ENCODE peak calls at places on chromosomes 13 and 19, in five cellular contexts. Z is coronary artery, T is glutamatergic neuron, Y is psoas muscle, V is Peyer's patch. H is an unnamed sample.

GRCh38 chr19:18419195-18419698 is at the start of gene SSBP4:
- DNase-seq in Z (no peak), T (peak; percentile 82), V (peak; percentile 79), Y (peak; percentile 89), H (peak; percentile 97)

GRCh38 chr19:41013359-41013758 is 22.3 kb downstream of the CYP2B6 start:
- DNase-seq in Z (no peak), V (peak; percentile 52), T (no peak), Y (no peak), H (no peak)

GRCh38 chr13:59728896-59729545 is 434.7 kb downstream of the DIAPH3 start:
- DNase-seq in Z (no peak), T (no peak), Y (no peak), V (no peak), H (no peak)

GRCh38 chr13:105847532-105848295 is 687.7 kb downstream of the EFNB2 start:
- DNase-seq in T (no peak), V (no peak), Z (no peak), Y (no peak), H (no peak)

GRCh38 chr19:13831560-13832056 is 36.4 kb downstream of the ZSWIM4 start:
- DNase-seq in Y (no peak), T (no peak), Z (no peak), V (no peak), H (no peak)

GRCh38 chr19:47511681-47512080 is 3.2 kb downstream of the NAPA start:
- DNase-seq in V (no peak), Z (no peak), T (peak; percentile 79), Y (peak; percentile 73), H (no peak)

GRCh38 chr13:102286326-102286725 is 115.5 kb downstream of the FGF14 start:
- DNase-seq in Z (no peak), T (no peak), V (no peak), Y (no peak), H (no peak)

GRCh38 chr19:14072535-14073231 is at the start of gene MISP3:
- DNase-seq in V (peak; percentile 90), Y (peak; percentile 73), T (peak; percentile 62), Z (no peak), H (peak; percentile 77)

GRCh38 chr19:53813996-53814395 is 10.1 kb downstream of the NLRP12 start:
- DNase-seq in T (no peak), Y (no peak), V (no peak), Z (no peak), H (no peak)

GRCh38 chr19:58181902-58182576 is 822 bp upstream of the ZNF274 start:
- DNase-seq in Z (peak; percentile 57), T (peak; percentile 36), V (peak; percentile 66), Y (peak; percentile 65), H (peak; percentile 49)

GRCh38 chr13:106103779-106104178 is 431.7 kb downstream of the EFNB2 start:
- DNase-seq in Z (no peak), Y (no peak), T (no peak), V (peak; percentile 52), H (no peak)

GRCh38 chr19:49403404-49404187 is 15.5 kb downstream of the KASH5 start:
- DNase-seq in Z (no peak), Y (no peak), V (no peak), T (peak; percentile 58), H (no peak)

GRCh38 chr19:4456843-4457653 is 546 bp downstream of the UBXN6 start:
- DNase-seq in T (peak; percentile 86), Z (no peak), Y (peak; percentile 64), V (peak; percentile 65), H (peak; percentile 87)

GRCh38 chr13:106114981-106115554 is 420.4 kb downstream of the EFNB2 start:
- DNase-seq in Y (no peak), V (no peak), Z (no peak), T (no peak), H (no peak)

GRCh38 chr13:63948045-63948444 is 2532.4 kb upstream of the PCDH20 start:
- DNase-seq in Z (no peak), Y (no peak), V (no peak), T (no peak), H (no peak)

GRCh38 chr19:1445932-1446712 is 3.8 kb upstream of the APC2 start:
- DNase-seq in Y (no peak), T (peak; percentile 88), V (no peak), Z (no peak), H (peak; percentile 76)

GRCh38 chr13:50762969-50763568 is 80.4 kb downstream of the DLEU7 start:
- DNase-seq in V (no peak), T (no peak), Y (no peak), Z (no peak), H (no peak)

GRCh38 chr13:107251321-107251720 is 683.4 kb upstream of the ARGLU1 start:
- DNase-seq in T (no peak), Z (no peak), Y (no peak), V (no peak), H (no peak)

GRCh38 chr13:42525035-42525504 is 48.9 kb upstream of the TNFSF11 start:
- DNase-seq in Y (no peak), V (no peak), T (no peak), Z (no peak), H (no peak)

GRCh38 chr13:97921146-97921776 is 32.2 kb upstream of the IPO5 start:
- DNase-seq in Y (no peak), V (no peak), Z (no peak), T (no peak), H (no peak)

GRCh38 chr19:18437481-18438330 is at the start of gene ISYNA1:
- DNase-seq in Y (peak; percentile 76), Z (no peak), T (peak; percentile 62), V (peak; percentile 86), H (peak; percentile 85)

GRCh38 chr13:45121421-45121820 is 1.1 kb downstream of the GTF2F2 start:
- DNase-seq in V (no peak), T (no peak), Z (no peak), Y (no peak), H (peak; percentile 19)
- TF ChIP-seq CTCF in V (no peak), T (no peak), Z (no peak), Y (no peak), H (no peak)

GRCh38 chr13:35954207-35954560 is 177.0 kb downstream of the DCLK1 start:
- DNase-seq in V (no peak), T (no peak), Y (no peak), Z (no peak), H (no peak)

GRCh38 chr13:35957996-35958395 is 173.2 kb downstream of the DCLK1 start:
- DNase-seq in Y (no peak), V (no peak), T (no peak), Z (no peak), H (no peak)

GRCh38 chr13:35953537-35954206 is 177.5 kb downstream of the DCLK1 start:
- DNase-seq in Z (peak; percentile 82), Y (peak; percentile 88), V (peak; percentile 69), T (peak; percentile 59), H (no peak)

GRCh38 chr13:35956074-35956473 is 175.1 kb downstream of the DCLK1 start:
- DNase-seq in Z (no peak), Y (no peak), T (no peak), V (no peak), H (no peak)

DNA sequence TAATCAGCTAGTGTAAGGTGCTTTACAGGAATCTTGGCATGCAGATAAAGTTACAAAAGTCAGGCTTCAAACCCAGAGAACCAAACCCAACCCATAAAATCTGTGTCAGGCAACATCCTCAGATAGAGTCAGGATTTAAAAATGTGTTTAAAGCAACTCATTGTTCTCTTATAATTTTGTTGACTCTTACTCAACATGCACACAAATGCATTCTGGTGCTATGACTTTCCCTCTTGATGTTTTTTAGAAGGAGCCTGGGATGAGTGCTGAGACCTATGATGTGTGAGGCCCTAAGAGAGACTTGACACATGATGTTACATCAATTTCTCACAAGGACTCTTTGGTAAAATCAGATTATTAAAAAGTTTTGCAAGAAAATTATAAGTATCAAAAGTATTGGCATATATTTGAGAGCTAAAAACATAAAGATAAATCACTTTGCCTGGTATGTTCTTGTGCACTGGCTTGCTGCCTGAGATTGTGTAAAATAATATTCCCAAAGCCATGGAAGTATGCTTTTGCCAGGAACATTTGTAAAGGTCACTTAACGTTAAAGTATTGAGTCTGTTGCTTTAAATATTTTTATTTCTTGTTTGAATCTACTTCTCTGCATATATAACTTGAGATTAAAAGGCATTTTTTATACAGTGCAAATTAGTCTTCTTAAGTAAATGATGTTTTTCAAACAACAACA is 173.9 kb downstream of the DCLK1 start:
- DNase-seq in V (no peak), Y (no peak), Z (no peak), T (no peak), H (no peak)
- TF ChIP-seq CTCF in V (no peak), Y (no peak), Z (no peak), T (no peak), H (no peak)

GRCh38 chr13:95615539-95615938 is 29.0 kb downstream of the DZIP1 start:
- DNase-seq in Y (no peak), Z (no peak), T (no peak), V (no peak), H (no peak)

GRCh38 chr13:95608640-95609280 is 35.7 kb downstream of the DZIP1 start:
- DNase-seq in Z (no peak), V (no peak), T (peak; percentile 26), Y (no peak), H (no peak)

GRCh38 chr13:95620498-95621140 is 23.9 kb downstream of the DZIP1 start:
- DNase-seq in V (no peak), Z (no peak), T (no peak), Y (no peak), H (no peak)

GRCh38 chr13:95614641-95615245 is 29.8 kb downstream of the DZIP1 start:
- DNase-seq in V (no peak), Y (no peak), Z (no peak), T (no peak), H (no peak)
- TF ChIP-seq CTCF in V (no peak), Y (no peak), Z (no peak), T (no peak), H (no peak)

GRCh38 chr13:76993021-76993420 is 1.1 kb downstream of the CLN5 start:
- DNase-seq in Y (no peak), Z (no peak), V (no peak), T (no peak), H (no peak)

GRCh38 chr13:76991432-76991795 is 467 bp upstream of the CLN5 start:
- DNase-seq in T (no peak), V (peak; percentile 86), Z (peak; percentile 77), Y (peak; percentile 67), H (peak; percentile 80)

GRCh38 chr13:76993473-76993872 is 1.6 kb downstream of the CLN5 start:
- DNase-seq in Y (no peak), V (no peak), Z (no peak), T (no peak), H (no peak)

GRCh38 chr13:76992548-76993001 is 694 bp downstream of the CLN5 start:
- DNase-seq in Y (no peak), T (peak; percentile 16), Z (no peak), V (peak; percentile 63), H (no peak)

DNA sequence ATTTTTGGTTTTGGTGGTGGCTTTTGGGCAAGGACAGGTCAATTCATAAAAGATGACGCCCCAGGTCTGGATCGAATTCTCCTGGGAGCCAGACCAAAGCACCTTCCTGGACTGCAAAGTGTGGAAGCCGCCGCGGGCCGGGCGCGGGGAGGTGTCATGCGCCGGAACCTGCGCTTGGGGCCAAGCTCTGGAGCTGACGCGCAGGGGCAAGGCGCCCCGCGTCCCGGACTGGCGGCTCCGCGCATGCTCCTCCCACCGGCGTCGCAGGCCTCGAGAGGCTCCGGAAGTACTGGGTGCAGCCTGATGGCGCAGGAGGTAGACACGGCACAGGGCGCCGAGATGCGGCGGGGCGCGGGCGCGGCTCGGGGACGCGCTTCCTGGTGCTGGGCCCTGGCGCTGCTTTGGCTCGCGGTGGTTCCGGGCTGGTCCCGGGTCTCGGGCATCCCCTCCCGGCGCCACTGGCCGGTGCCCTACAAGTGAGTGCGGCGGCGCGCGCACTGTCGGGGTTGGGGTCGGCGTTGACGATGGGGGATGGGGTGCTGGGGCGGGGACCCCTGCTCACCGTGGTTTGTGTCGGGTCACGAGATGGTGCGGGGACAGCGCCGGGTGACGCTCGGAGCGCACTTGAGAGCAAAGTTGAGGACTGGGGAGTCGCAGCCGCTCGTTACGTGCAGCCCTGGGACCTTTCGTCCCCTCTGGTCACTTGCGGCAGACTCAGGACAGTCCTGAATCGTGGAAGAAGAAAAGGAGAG is at the start of gene CLN5:
- DNase-seq in Y (peak; percentile 98), T (peak; percentile 91), Z (peak; percentile 97), V (peak; percentile 98), H (peak; percentile 97)
- TF ChIP-seq CTCF in Y (peak; percentile 8), T (peak; percentile 10), Z (no peak), V (peak; percentile 30), H (no peak)